ENCODE peak calls at places on chromosomes 7 and 10, in ten cellular contexts. G, T, Q, C, V, I, S, Y, Z and H are unnamed samples.
A peak's percentile ranks its signal among the peaks of the same experiment; 100 is the strongest.

GRCh38 chr7:22782616-22783232 is 39.9 kb downstream of the TOMM7 start:
- DNase-seq in G (peak; percentile 55), T (peak; percentile 37), Q (peak; percentile 42), C (no peak), V (peak; percentile 60), I (peak; percentile 66), S (peak; percentile 55), Y (peak; percentile 78), Z (peak; percentile 61), H (no peak)

GRCh38 chr7:100475549-100475948 is 3.5 kb downstream of the TSC22D4 start:
- DNase-seq in G (no peak), T (no peak), Q (no peak), C (no peak), V (no peak), I (no peak), S (peak; percentile 66), Y (no peak), Z (no peak), H (no peak)

GRCh38 chr7:4693152-4693551 is 11.1 kb downstream of the FOXK1 start:
- DNase-seq in G (no peak), T (no peak), Q (no peak), C (no peak), V (no peak), I (no peak), S (no peak), Y (no peak), Z (no peak), H (no peak)

GRCh38 chr10:124172241-124172661 is 78.9 kb upstream of the CHST15 start:
- DNase-seq in G (no peak), T (no peak), Q (no peak), C (no peak), V (no peak), I (no peak), S (no peak), Y (no peak), Z (no peak), H (no peak)

GRCh38 chr10:86400705-86401587 is 34.4 kb upstream of the GRID1 start:
- DNase-seq in G (no peak), T (peak; percentile 39), Q (peak; percentile 74), C (no peak), V (peak; percentile 73), I (peak; percentile 49), S (peak; percentile 40), Y (no peak), Z (no peak), H (peak; percentile 72)

GRCh38 chr7:22220947-22221346 is 136.0 kb downstream of the RAPGEF5 start:
- DNase-seq in G (no peak), T (no peak), Q (no peak), C (no peak), V (no peak), I (no peak), S (no peak), Y (no peak), Z (peak; percentile 65), H (no peak)

GRCh38 chr10:80204193-80204714 is 1.1 kb downstream of the ANXA11 start:
- DNase-seq in G (peak; percentile 76), T (peak; percentile 23), Q (peak; percentile 29), C (no peak), V (peak; percentile 14), I (no peak), S (peak; percentile 25), Y (no peak), Z (no peak), H (no peak)

GRCh38 chr7:121872831-121873764 is at the start of gene PTPRZ1:
- DNase-seq in G (peak; percentile 41), T (peak; percentile 34), Q (no peak), C (no peak), V (no peak), I (peak; percentile 53), S (no peak), Y (peak; percentile 68), Z (no peak), H (peak; percentile 4)

GRCh38 chr10:59433720-59434428 is 71.5 kb upstream of the FAM13C start:
- DNase-seq in G (no peak), T (peak; percentile 62), Q (no peak), C (no peak), V (no peak), I (no peak), S (no peak), Y (no peak), Z (peak; percentile 11), H (no peak)

GRCh38 chr10:77784856-77785255 is 141.7 kb downstream of the DLG5 start:
- DNase-seq in G (no peak), T (peak; percentile 95), Q (no peak), C (peak; percentile 75), V (no peak), I (no peak), S (no peak), Y (no peak), Z (peak; percentile 82), H (no peak)

GRCh38 chr7:12738665-12739064 is 51.2 kb downstream of the ARL4A start:
- DNase-seq in G (no peak), T (no peak), Q (no peak), C (no peak), V (no peak), I (no peak), S (no peak), Y (no peak), Z (no peak), H (no peak)

GRCh38 chr7:159317294-159317693 is 172.6 kb upstream of the VIPR2 start:
- DNase-seq in G (no peak), T (no peak), Q (no peak), C (no peak), V (no peak), I (no peak), S (no peak), Y (no peak), Z (no peak), H (no peak)

GRCh38 chr7:4665661-4666060 is 16.4 kb upstream of the FOXK1 start:
- DNase-seq in G (no peak), T (peak; percentile 99), Q (no peak), C (peak; percentile 88), V (no peak), I (no peak), S (no peak), Y (no peak), Z (peak; percentile 96), H (no peak)

DNA sequence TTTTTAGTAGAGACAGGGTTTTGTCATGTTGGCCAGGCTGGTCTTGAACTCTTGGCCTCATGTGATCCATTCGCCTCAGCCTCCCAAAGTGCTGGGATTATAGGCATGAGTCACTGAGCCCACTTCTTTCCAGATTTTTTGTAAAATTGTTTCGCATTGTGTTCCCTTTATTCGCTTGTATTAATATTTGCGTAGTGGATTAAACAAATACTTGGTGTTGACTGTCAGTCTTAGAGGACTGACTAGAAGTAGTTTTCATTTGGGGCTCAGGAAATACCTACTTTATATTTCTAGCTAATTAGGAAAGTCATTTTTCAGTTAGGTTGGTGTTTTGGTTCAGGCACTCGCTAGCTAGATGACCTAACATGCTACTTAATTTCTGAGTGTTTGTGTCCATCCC is 11.1 kb downstream of the WAC start:
- DNase-seq in G (no peak), T (no peak), Q (no peak), C (no peak), V (no peak), I (no peak), S (no peak), Y (no peak), Z (no peak), H (no peak)
- H3K27ac ChIP-seq in G (no peak overlapping the region), T (no peak overlapping the region), Q (no peak overlapping the region), C (no peak overlapping the region), V (no peak overlapping the region), I (no peak overlapping the region), S (no peak overlapping the region), Y (no peak overlapping the region), Z (no peak overlapping the region), H (no peak overlapping the region)

GRCh38 chr7:75572814-75573213 is 80.7 kb downstream of the SPDYE5 start:
- DNase-seq in G (no peak), T (no peak), Q (no peak), C (no peak), V (no peak), I (no peak), S (no peak), Y (no peak), Z (no peak), H (peak; percentile 20)
- H3K27ac ChIP-seq in G (no peak overlapping the region), T (no peak overlapping the region), Q (no peak overlapping the region), C (no peak overlapping the region), V (no peak overlapping the region), I (no peak overlapping the region), S (no peak overlapping the region), Y (no peak overlapping the region), Z (no peak overlapping the region), H (peak overlapping the region; percentile 49)

GRCh38 chr10:15166325-15166724 is 2.2 kb downstream of the NMT2 start:
- DNase-seq in G (no peak), T (peak; percentile 47), Q (no peak), C (no peak), V (no peak), I (no peak), S (no peak), Y (no peak), Z (no peak), H (no peak)
- H3K27ac ChIP-seq in G (no peak overlapping the region), T (no peak overlapping the region), Q (no peak overlapping the region), C (no peak overlapping the region), V (no peak overlapping the region), I (no peak overlapping the region), S (peak overlapping the region; percentile 97), Y (no peak overlapping the region), Z (no peak overlapping the region), H (no peak overlapping the region)

GRCh38 chr7:41627921-41628320 is 75.0 kb downstream of the INHBA start:
- DNase-seq in G (no peak), T (peak; percentile 14), Q (no peak), C (no peak), V (no peak), I (no peak), S (no peak), Y (no peak), Z (no peak), H (no peak)

GRCh38 chr7:41629711-41630111 is 73.2 kb downstream of the INHBA start:
- DNase-seq in G (no peak), T (peak; percentile 50), Q (no peak), C (no peak), V (no peak), I (no peak), S (no peak), Y (no peak), Z (no peak), H (no peak)

GRCh38 chr7:41628926-41629325 is 74.0 kb downstream of the INHBA start:
- DNase-seq in G (no peak), T (peak; percentile 65), Q (no peak), C (no peak), V (no peak), I (peak; percentile 27), S (no peak), Y (no peak), Z (no peak), H (peak; percentile 8)

GRCh38 chr7:41633690-41634089 is 69.2 kb downstream of the INHBA start:
- DNase-seq in G (no peak), T (no peak), Q (no peak), C (no peak), V (no peak), I (no peak), S (no peak), Y (no peak), Z (no peak), H (no peak)

GRCh38 chr7:41630741-41631140 is 72.1 kb downstream of the INHBA start:
- DNase-seq in G (no peak), T (no peak), Q (no peak), C (no peak), V (no peak), I (peak; percentile 91), S (no peak), Y (no peak), Z (no peak), H (no peak)
- H3K27ac ChIP-seq in G (no peak overlapping the region), T (no peak overlapping the region), Q (no peak overlapping the region), C (no peak overlapping the region), V (no peak overlapping the region), I (peak overlapping the region; percentile 14), S (no peak overlapping the region), Y (no peak overlapping the region), Z (no peak overlapping the region), H (no peak overlapping the region)